ENCODE peak calls at places on chromosomes 5 and 9, in six cellular contexts. N, Q, R, F, S and C are unnamed samples.

GRCh38 chr9:86639899-86640379 is 285.7 kb upstream of the TUT7 start:
- DNase-seq in N (no peak), S (no peak), R (no peak), Q (no peak), F (no peak), C (no peak)

GRCh38 chr5:151895660-151896040 is 29.0 kb downstream of the GLRA1 start:
- DNase-seq in R (no peak), F (no peak), S (no peak), Q (no peak), N (no peak), C (no peak)

GRCh38 chr9:132814937-132815336 is 63.1 kb downstream of the AK8 start:
- DNase-seq in N (no peak), Q (no peak), S (no peak), F (no peak), R (no peak), C (no peak)

GRCh38 chr9:124839612-124840299 is 13.5 kb upstream of the WDR38 start:
- DNase-seq in R (peak), N (no peak), Q (no peak), S (peak), F (no peak), C (no peak)

GRCh38 chr5:93163010-93163663 is 417.9 kb downstream of the NR2F1-AS1 start:
- DNase-seq in R (no peak), N (peak), Q (no peak), F (no peak), S (peak), C (no peak)

GRCh38 chr9:96874947-96875459 is 20.7 kb upstream of the ZNF782 start:
- DNase-seq in Q (peak), N (peak), S (peak), F (no peak), R (no peak), C (no peak)

GRCh38 chr9:117265253-117265652 is 149.6 kb downstream of the ASTN2 start:
- DNase-seq in N (no peak), R (no peak), F (no peak), Q (no peak), S (no peak), C (no peak)

GRCh38 chr5:78127875-78128274 is 166.6 kb downstream of the AP3B1 start:
- DNase-seq in Q (no peak), N (no peak), S (no peak), R (peak), F (no peak), C (no peak)

GRCh38 chr9:89529243-89530030 is 31.5 kb upstream of the SEMA4D start:
- DNase-seq in N (no peak), R (no peak), S (no peak), Q (no peak), F (no peak), C (no peak)

GRCh38 chr9:70829591-70830265 is 291.7 kb downstream of the TRPM3 start:
- DNase-seq in N (no peak), R (peak), Q (no peak), S (peak), F (no peak), C (no peak)

GRCh38 chr9:123778232-123778902 is 151.6 kb downstream of the DENND1A start:
- DNase-seq in R (no peak), F (no peak), N (no peak), S (no peak), Q (no peak), C (no peak)

GRCh38 chr5:129973716-129974426 is 69.6 kb downstream of the CHSY3 start:
- DNase-seq in S (peak), F (no peak), Q (no peak), N (peak), R (no peak), C (no peak)

GRCh38 chr5:72166070-72166979 is 59.0 kb downstream of the MAP1B start:
- DNase-seq in N (no peak), F (no peak), R (peak), Q (no peak), S (peak), C (no peak)

GRCh38 chr5:71481441-71481840 is 26.0 kb downstream of the BDP1 start:
- DNase-seq in F (no peak), N (no peak), R (no peak), S (no peak), Q (no peak), C (no peak)

GRCh38 chr5:147481376-147481775 is 28.5 kb downstream of the DPYSL3 start:
- DNase-seq in S (peak), R (no peak), N (no peak), F (no peak), Q (no peak), C (no peak)

GRCh38 chr9:95511952-95512750 is 4.6 kb downstream of the PTCH1 start:
- DNase-seq in R (peak), F (no peak), N (peak), Q (no peak), S (peak), C (no peak)

GRCh38 chr5:1341863-1342262 is 3.0 kb downstream of the CLPTM1L start:
- DNase-seq in R (no peak), N (no peak), F (no peak), S (no peak), Q (no peak), C (no peak)

GRCh38 chr5:79956173-79956670 is 34.8 kb downstream of the MTX3 start:
- DNase-seq in S (peak), F (no peak), R (no peak), N (peak), Q (no peak), C (no peak)

GRCh38 chr5:8700691-8701090 is 831.7 kb downstream of the MTRR start:
- DNase-seq in Q (no peak), R (no peak), N (no peak), S (no peak), F (no peak), C (no peak)

GRCh38 chr9:110192531-110193326 is 15.2 kb downstream of the C9orf152 start:
- DNase-seq in F (no peak), N (no peak), R (no peak), Q (no peak), S (peak), C (no peak)

GRCh38 chr5:14296533-14297331 is 153.6 kb downstream of the TRIO start:
- DNase-seq in F (no peak), N (no peak), R (no peak), S (no peak), Q (no peak), C (no peak)

GRCh38 chr9:97703437-97704326 is 6.5 kb upstream of the XPA start:
- DNase-seq in Q (peak), R (no peak), N (peak), F (no peak), S (peak), C (no peak)

GRCh38 chr5:76790632-76791290 is 28.1 kb upstream of the F2RL1 start:
- DNase-seq in Q (peak), S (peak), R (no peak), N (peak), F (no peak), C (no peak)

GRCh38 chr5:665541-665955 is 27.6 kb downstream of the TPPP start:
- DNase-seq in Q (no peak), N (no peak), S (no peak), F (no peak), R (no peak), C (no peak)

GRCh38 chr5:77638204-77638762 is at the start of gene OTP:
- DNase-seq in N (no peak), S (no peak), R (no peak), F (no peak), Q (no peak), C (no peak)

GRCh38 chr5:168104811-168105481 is 186.5 kb upstream of the WWC1 start:
- DNase-seq in S (no peak), F (no peak), N (no peak), R (peak), Q (no peak), C (no peak)

GRCh38 chr5:10719965-10720364 is 41.1 kb downstream of the DAP start:
- DNase-seq in S (no peak), R (no peak), F (no peak), N (peak), Q (no peak), C (no peak)

GRCh38 chr5:139746691-139747582 is 48.7 kb upstream of the PSD2 start:
- DNase-seq in N (no peak), F (peak), S (no peak), Q (peak), R (no peak), C (no peak)

GRCh38 chr9:15310448-15310847 is 3.4 kb upstream of the TTC39B start:
- DNase-seq in N (no peak), R (no peak), F (no peak), S (no peak), Q (no peak), C (no peak)

GRCh38 chr5:478982-479535 is 36.1 kb downstream of the EXOC3 start:
- DNase-seq in N (no peak), S (no peak), F (no peak), R (no peak), Q (no peak), C (no peak)

GRCh38 chr9:83013867-83014605 is 48.9 kb downstream of the RASEF start:
- DNase-seq in S (peak), R (no peak), F (no peak), N (peak), Q (no peak), C (no peak)

GRCh38 chr9:136696502-136696901 is 9.2 kb upstream of the AGPAT2 start:
- DNase-seq in N (no peak), F (no peak), S (no peak), R (no peak), Q (no peak), C (no peak)

GRCh38 chr9:73565026-73565425 is 413.4 kb downstream of the ANXA1 start:
- DNase-seq in N (peak), F (no peak), Q (no peak), S (peak), R (no peak), C (no peak)

GRCh38 chr5:94407023-94407422 is 211.4 kb downstream of the KIAA0825 start:
- DNase-seq in Q (no peak), S (peak), N (peak), F (no peak), R (no peak), C (no peak)

GRCh38 chr9:78539904-78540303 is 243.0 kb downstream of the PSAT1 start:
- DNase-seq in F (no peak), R (no peak), N (peak), S (no peak), Q (no peak), C (no peak)

GRCh38 chr9:36942891-36943290 is 91.2 kb downstream of the PAX5 start:
- DNase-seq in S (no peak), N (no peak), F (no peak), Q (no peak), R (no peak), C (no peak)

GRCh38 chr9:504921-505821 is 290.5 kb downstream of the DOCK8 start:
- DNase-seq in S (peak), N (no peak), R (peak), Q (peak), F (no peak), C (peak)